ENCODE peak calls at places on chromosomes 4 and X, in seven cellular contexts. A is heart right ventricle, H is psoas muscle, O is body of pancreas, W is tibial nerve, J is cardiac muscle cell, S is right lobe of liver. Q is an unnamed sample.

GRCh38 chr4:6926681-6927478 is 17.3 kb downstream of the TBC1D14 start:
- DNase-seq in O (peak; percentile 65), S (peak; percentile 92), H (peak; percentile 61), J (no peak), A (peak; percentile 50), W (no peak), Q (no peak)

GRCh38 chr4:119025916-119026661 is 109.5 kb upstream of the MYOZ2 start:
- DNase-seq in O (peak; percentile 40), J (no peak), A (no peak), H (peak; percentile 34), S (no peak), W (peak; percentile 87), Q (no peak)

GRCh38 chrX:39874202-39874816 is 223.4 kb downstream of the BCOR start:
- DNase-seq in H (no peak), J (no peak), A (no peak), S (no peak), W (no peak), O (no peak), Q (no peak)

GRCh38 chr4:153152453-153153338 is 51.5 kb upstream of the TRIM2 start:
- DNase-seq in W (no peak), O (peak; percentile 44), J (peak; percentile 67), H (peak; percentile 42), A (peak; percentile 30), S (no peak), Q (peak; percentile 57)

GRCh38 chr4:25878676-25879075 is 15.9 kb upstream of the SEL1L3 start:
- DNase-seq in O (no peak), H (no peak), W (no peak), S (no peak), J (no peak), A (no peak), Q (no peak)

GRCh38 chr4:72468904-72469502 is 100.0 kb downstream of the ADAMTS3 start:
- DNase-seq in A (no peak), S (no peak), J (peak; percentile 43), W (no peak), O (no peak), H (no peak), Q (no peak)

GRCh38 chrX:16788477-16788876 is 2.2 kb downstream of the TXLNG start:
- DNase-seq in J (no peak), W (peak; percentile 8), S (no peak), H (peak; percentile 40), O (no peak), A (no peak), Q (no peak)

GRCh38 chr4:6379787-6380745 is 92.3 kb downstream of the PPP2R2C start:
- DNase-seq in O (no peak), H (no peak), J (no peak), S (peak; percentile 28), A (no peak), W (no peak), Q (peak; percentile 80)

GRCh38 chr4:52751349-52751911 is at the start of gene ERVMER34-1:
- DNase-seq in O (peak; percentile 81), J (peak; percentile 83), H (peak; percentile 42), S (peak; percentile 67), A (peak; percentile 68), W (peak; percentile 14), Q (peak; percentile 91)

GRCh38 chr4:169975131-169975836 is 50.9 kb downstream of the MFAP3L start:
- DNase-seq in S (no peak), A (no peak), H (no peak), J (no peak), O (no peak), W (no peak), Q (no peak)

GRCh38 chr4:21327976-21328700 is 620.4 kb downstream of the KCNIP4 start:
- DNase-seq in A (no peak), J (no peak), H (no peak), S (no peak), W (no peak), O (no peak), Q (no peak)

GRCh38 chr4:94639298-94639697 is 118.5 kb upstream of the BMPR1B start:
- DNase-seq in J (no peak), W (no peak), S (no peak), O (no peak), A (no peak), H (no peak), Q (no peak)

GRCh38 chr4:6489962-6490361 is 17.5 kb upstream of the PPP2R2C start:
- DNase-seq in A (no peak), S (no peak), W (no peak), H (no peak), J (no peak), O (no peak), Q (no peak)

GRCh38 chr4:169612869-169613859 is 781 bp upstream of the NEK1 start:
- DNase-seq in H (peak; percentile 71), J (peak; percentile 77), O (peak; percentile 72), S (peak; percentile 77), A (peak; percentile 66), W (peak; percentile 83), Q (peak; percentile 58)

GRCh38 chr4:146654976-146655761 is 16.5 kb downstream of the POU4F2 start:
- DNase-seq in S (no peak), H (no peak), J (peak; percentile 89), O (no peak), W (no peak), A (no peak), Q (peak; percentile 83)

GRCh38 chrX:118324588-118324987 is 21.3 kb upstream of the WDR44 start:
- DNase-seq in S (no peak), W (no peak), H (no peak), A (no peak), J (no peak), O (no peak), Q (no peak)

GRCh38 chrX:88284844-88285243 is 462.2 kb upstream of the CPXCR1 start:
- DNase-seq in W (no peak), J (no peak), S (no peak), H (no peak), O (peak; percentile 49), A (no peak), Q (no peak)

GRCh38 chrX:17414839-17415238 is 39.8 kb downstream of the NHS start:
- DNase-seq in H (peak; percentile 12), W (no peak), O (peak; percentile 25), A (peak; percentile 16), J (peak; percentile 43), S (no peak), Q (no peak)

GRCh38 chr4:105426187-105426897 is 47.5 kb downstream of the PPA2 start:
- DNase-seq in J (no peak), S (no peak), O (no peak), H (no peak), W (no peak), A (no peak), Q (no peak)

GRCh38 chr4:101044766-101045165 is 302.6 kb downstream of the PPP3CA start:
- DNase-seq in A (no peak), H (no peak), O (no peak), S (no peak), J (no peak), W (no peak), Q (peak; percentile 7)

GRCh38 chr4:172099376-172099775 is 286.2 kb downstream of the GALNTL6 start:
- DNase-seq in J (no peak), A (no peak), S (no peak), W (no peak), O (no peak), H (no peak), Q (no peak)

GRCh38 chr4:104163820-104164219 is 330.9 kb downstream of the CXXC4 start:
- DNase-seq in S (no peak), H (no peak), J (no peak), A (no peak), O (no peak), W (no peak), Q (no peak)

GRCh38 chr4:147118523-147118922 is 172.9 kb upstream of the TTC29 start:
- DNase-seq in S (no peak), J (no peak), A (no peak), O (peak; percentile 4), H (no peak), W (no peak), Q (no peak)

GRCh38 chr4:110164251-110164650 is 34.2 kb downstream of the ELOVL6 start:
- DNase-seq in S (no peak), A (no peak), J (peak; percentile 28), W (no peak), O (no peak), H (no peak), Q (no peak)

GRCh38 chr4:147899512-147899911 is 167.6 kb downstream of the ARHGAP10 start:
- DNase-seq in H (no peak), O (no peak), S (no peak), W (no peak), A (no peak), J (no peak), Q (no peak)

DNA sequence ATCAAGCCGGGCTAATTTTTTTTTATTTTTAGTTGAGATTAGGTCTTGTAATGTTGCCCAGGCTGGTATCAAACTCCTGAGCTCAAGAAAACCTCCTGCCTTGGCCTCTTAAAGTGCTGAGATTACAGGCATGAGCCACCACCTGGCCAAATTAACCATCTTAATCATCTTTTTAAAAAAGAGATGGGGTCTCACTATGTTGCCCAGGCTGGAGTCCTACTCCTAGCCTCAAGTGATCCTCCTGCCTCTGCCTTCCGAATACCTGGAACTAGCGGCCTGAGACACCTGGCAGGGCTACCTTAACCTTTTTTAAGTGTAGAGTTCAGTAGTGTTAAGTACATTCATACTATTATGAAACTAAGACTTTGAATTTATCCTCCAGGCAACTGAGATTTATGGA is 1.7 kb upstream of the RPS3A start:
- DNase-seq in H (no peak), J (no peak), A (no peak), O (no peak), W (no peak), S (no peak), Q (no peak)
- H3K4me3 ChIP-seq in H (no peak overlapping the region), J (no peak overlapping the region), A (no peak overlapping the region), O (no peak overlapping the region), W (no peak overlapping the region), S (no peak overlapping the region), Q (no peak overlapping the region)

DNA sequence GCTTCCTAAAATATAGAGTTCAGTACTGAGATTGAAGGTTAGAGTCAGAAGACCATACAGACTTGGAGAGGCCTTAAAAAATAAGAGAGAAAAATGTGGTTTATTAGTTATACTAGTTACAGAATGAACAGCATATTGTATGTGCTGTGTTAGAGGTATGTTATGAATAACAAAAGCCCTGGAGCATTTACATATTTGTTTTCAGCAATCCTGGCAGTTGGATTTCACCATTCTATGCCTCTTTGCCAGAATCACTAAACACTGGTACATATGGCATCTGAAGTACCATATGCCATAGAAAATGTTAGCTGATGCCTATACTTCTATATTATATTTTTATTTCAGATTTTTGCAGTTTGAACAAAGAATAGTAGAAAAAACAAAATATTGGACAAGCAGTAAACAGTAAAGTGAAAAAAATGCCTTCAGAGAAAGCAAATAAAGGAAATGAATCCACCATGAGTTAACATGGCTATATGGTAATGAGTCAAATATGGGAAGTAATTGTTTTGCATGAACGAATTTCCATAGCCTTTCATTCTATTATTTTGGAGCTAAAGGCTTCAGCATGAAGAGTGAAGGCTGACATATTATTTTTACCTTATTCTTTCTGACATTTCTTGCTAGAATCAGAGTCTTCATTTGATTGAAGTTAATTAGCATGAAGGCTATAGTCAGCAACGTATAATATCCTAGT is 41.9 kb upstream of the PRDM8 start:
- DNase-seq in H (no peak), J (no peak), W (no peak), S (no peak), A (no peak), O (no peak), Q (no peak)
- H3K36me3 ChIP-seq in H (no peaks in the 10 kb centered on the region), J (no peaks in the 10 kb centered on the region), W (no peaks in the 10 kb centered on the region), S (no peaks in the 10 kb centered on the region), A (no peaks in the 10 kb centered on the region), O (no peaks in the 10 kb centered on the region), Q (no peaks in the 10 kb centered on the region)

GRCh38 chr4:2462218-2462991 is 6.5 kb upstream of the RNF4 start:
- DNase-seq in A (peak; percentile 75), S (peak; percentile 76), H (peak; percentile 73), O (peak; percentile 66), J (peak; percentile 85), W (peak; percentile 10), Q (peak; percentile 98)
- H3K27me3 ChIP-seq in A (peaks cover 8% of the 10 kb centered on the region), S (no peaks in the 10 kb centered on the region), H (no peaks in the 10 kb centered on the region), O (no peaks in the 10 kb centered on the region), J (no peaks in the 10 kb centered on the region), W (no peaks in the 10 kb centered on the region), Q (peaks cover 21% of the 10 kb centered on the region)

GRCh38 chr4:173237152-173237551 is 68.5 kb downstream of the GALNT7 start:
- DNase-seq in W (no peak), J (no peak), S (no peak), A (no peak), H (no peak), O (no peak), Q (no peak)
- H3K4me3 ChIP-seq in W (no peak overlapping the region), J (no peak overlapping the region), S (no peak overlapping the region), A (no peak overlapping the region), H (no peak overlapping the region), O (no peak overlapping the region), Q (no peak overlapping the region)

Q was measured in H7.